ENCODE peak calls at places on chromosome 11, in four cellular contexts. S is kidney, P is BE2C, M is DND-41. B is an unnamed sample.

GRCh38 chr11:84686726-84687125 is 940.4 kb downstream of the DLG2 start:
- DNase-seq in S (no peak), P (no peak), M (no peak), B (no peak)

GRCh38 chr11:48064306-48064705 is 83.9 kb downstream of the PTPRJ start:
- DNase-seq in S (no peak), P (no peak), M (no peak), B (no peak)

GRCh38 chr11:17486666-17487065 is 10.0 kb upstream of the ABCC8 start:
- DNase-seq in S (no peak), P (no peak), M (no peak), B (no peak)

GRCh38 chr11:120612363-120613263 is 101.1 kb downstream of the GRIK4 start:
- DNase-seq in S (no peak), P (no peak), M (no peak), B (no peak)

GRCh38 chr11:8566613-8567210 is 27.3 kb downstream of the STK33 start:
- DNase-seq in S (no peak), P (no peak), M (no peak), B (no peak)

GRCh38 chr11:106568632-106569031 is 449.6 kb downstream of the GUCY1A2 start:
- DNase-seq in S (no peak), P (no peak), M (no peak), B (no peak)

GRCh38 chr11:43736502-43737193 is 56.1 kb downstream of the HSD17B12 start:
- DNase-seq in S (no peak), P (no peak), M (no peak), B (no peak)

GRCh38 chr11:96113100-96113710 is 189.3 kb upstream of the MTMR2 start:
- DNase-seq in S (no peak), P (no peak), M (no peak), B (no peak)

GRCh38 chr11:62547691-62548281 is 1.2 kb upstream of the AHNAK start:
- DNase-seq in S (no peak), P (no peak), M (no peak), B (no peak)

GRCh38 chr11:119427279-119427678 is 4.3 kb upstream of the THY1 start:
- DNase-seq in S (no peak), P (no peak), M (no peak), B (no peak)

GRCh38 chr11:18012314-18012905 is 437 bp downstream of the SERGEF start:
- DNase-seq in S (no peak), P (no peak), M (no peak), B (peak; percentile 7)

GRCh38 chr11:66325140-66325754 is 8.4 kb upstream of the CD248 start:
- DNase-seq in S (peak; percentile 68), P (no peak), M (peak; percentile 71), B (no peak)

GRCh38 chr11:68256331-68256741 is 15.4 kb downstream of the C11orf24 start:
- DNase-seq in S (no peak), P (no peak), M (no peak), B (no peak)

GRCh38 chr11:18312663-18313420 is 9.1 kb downstream of the HPS5 start:
- DNase-seq in S (no peak), P (no peak), M (no peak), B (no peak)

GRCh38 chr11:109735139-109735538 is 313.1 kb downstream of the C11orf87 start:
- DNase-seq in S (no peak), P (no peak), M (no peak), B (no peak)

GRCh38 chr11:71338806-71339177 is 86.4 kb upstream of the SHANK2 start:
- DNase-seq in S (no peak), P (no peak), M (no peak), B (no peak)

GRCh38 chr11:19466314-19466713 is 225.6 kb upstream of the E2F8 start:
- DNase-seq in S (no peak), P (no peak), M (no peak), B (no peak)

GRCh38 chr11:12182650-12183511 is 72.5 kb downstream of the MICAL2 start:
- DNase-seq in S (peak; percentile 81), P (no peak), M (no peak), B (no peak)

GRCh38 chr11:134626032-134626431 is 214.0 kb upstream of the B3GAT1 start:
- DNase-seq in S (peak; percentile 5), P (no peak), M (no peak), B (no peak)
- H3K9me3 ChIP-seq in S (no peaks in the 10 kb centered on the region), P (no peaks in the 10 kb centered on the region), M (no peaks in the 10 kb centered on the region), B (no peaks in the 10 kb centered on the region)

GRCh38 chr11:112584674-112585073 is 324.0 kb upstream of the PLET1 start:
- DNase-seq in S (no peak), P (peak; percentile 31), M (peak; percentile 17), B (no peak)
- H3K9me3 ChIP-seq in S (no peaks in the 10 kb centered on the region), P (no peaks in the 10 kb centered on the region), M (no peaks in the 10 kb centered on the region), B (no peaks in the 10 kb centered on the region)

GRCh38 chr11:2652362-2652761 is 47.4 kb downstream of the KCNQ1OT1 start:
- DNase-seq in S (peak; percentile 29), P (no peak), M (no peak), B (no peak)

GRCh38 chr11:2652857-2653643 is 46.7 kb downstream of the KCNQ1OT1 start:
- DNase-seq in S (no peak), P (no peak), M (no peak), B (no peak)

GRCh38 chr11:2655320-2655719 is 44.5 kb downstream of the KCNQ1OT1 start:
- DNase-seq in S (no peak), P (no peak), M (no peak), B (no peak)

GRCh38 chr11:2655834-2656622 is 43.8 kb downstream of the KCNQ1OT1 start:
- DNase-seq in S (peak; percentile 45), P (no peak), M (no peak), B (no peak)

DNA sequence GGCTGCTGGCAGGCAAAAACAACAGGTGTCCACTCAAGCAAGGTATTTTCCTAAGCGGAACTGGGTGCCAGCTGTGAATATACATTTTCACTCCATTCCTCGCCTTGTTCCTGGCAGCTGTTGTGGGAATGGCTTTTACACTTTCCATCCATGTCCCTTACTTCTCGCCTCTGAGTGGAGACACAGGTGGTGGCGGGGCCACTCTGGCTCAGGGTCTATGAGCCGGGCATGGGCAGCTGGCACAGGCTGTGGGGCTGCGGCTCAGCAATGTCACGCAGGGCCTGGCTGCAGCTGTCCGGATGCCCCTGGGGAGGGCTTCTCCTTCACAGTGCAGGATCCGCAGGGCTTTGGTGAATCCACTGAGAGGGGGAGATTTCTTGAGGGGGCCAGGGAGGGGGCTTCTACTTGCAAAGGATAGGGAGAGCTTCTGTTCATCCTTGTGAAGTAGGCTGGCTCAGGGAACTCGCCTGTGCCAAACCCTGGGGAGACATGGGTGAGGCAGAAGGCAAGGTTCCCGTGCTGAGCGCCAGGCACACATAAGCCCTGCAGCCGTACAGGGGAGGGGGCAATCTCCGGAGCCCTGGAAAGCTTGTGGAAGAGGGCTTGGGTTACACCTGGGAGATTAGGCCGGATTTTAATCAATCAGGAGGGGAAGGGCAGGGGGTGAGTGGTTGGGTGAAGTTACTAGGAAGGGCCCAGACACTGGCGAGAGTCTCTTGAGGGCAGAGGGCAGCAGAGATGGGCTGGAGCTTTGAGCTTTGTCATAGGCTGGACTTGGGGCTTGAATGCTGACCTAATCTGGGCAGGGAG is 45.7 kb downstream of the KCNQ1OT1 start:
- DNase-seq in S (peak; percentile 48), P (no peak), M (no peak), B (no peak)
- H3K9me3 ChIP-seq in S (peaks cover 63% of the 10 kb centered on the region), P (no peaks in the 10 kb centered on the region), M (peaks cover 16% of the 10 kb centered on the region), B (peaks cover 17% of the 10 kb centered on the region)

GRCh38 chr11:116849491-116849890 is 12.1 kb upstream of the APOA1 start:
- DNase-seq in S (no peak), P (no peak), M (peak; percentile 39), B (no peak)

GRCh38 chr11:116844722-116845121 is 7.3 kb upstream of the APOA1 start:
- DNase-seq in S (no peak), P (no peak), M (no peak), B (no peak)

GRCh38 chr11:116849060-116849459 is 11.6 kb upstream of the APOA1 start:
- DNase-seq in S (no peak), P (no peak), M (no peak), B (no peak)

GRCh38 chr11:116843661-116844060 is 6.2 kb upstream of the APOA1 start:
- DNase-seq in S (no peak), P (no peak), M (no peak), B (no peak)

DNA sequence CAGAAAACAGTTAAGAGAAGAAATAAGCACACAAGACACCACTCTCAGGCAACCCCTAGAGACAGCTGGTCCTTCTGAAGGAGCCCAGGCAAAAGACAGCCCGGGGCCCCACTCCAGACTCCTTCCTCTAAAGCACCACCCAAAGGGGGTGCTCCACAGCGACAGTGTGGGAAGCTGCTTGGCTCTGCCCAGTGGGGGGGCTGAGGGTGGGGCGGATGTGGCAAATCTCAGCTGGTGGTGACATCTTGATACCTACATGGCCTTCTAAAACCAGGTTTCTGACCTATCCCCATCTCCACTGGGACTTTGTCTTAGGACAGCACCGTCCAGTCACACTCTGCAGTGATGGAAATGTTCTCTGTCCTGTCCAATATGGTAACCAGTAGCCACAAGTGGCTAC is 10.2 kb upstream of the APOA1 start:
- DNase-seq in S (no peak), P (no peak), M (no peak), B (no peak)
- H3K9me3 ChIP-seq in S (no peaks in the 10 kb centered on the region), P (no peaks in the 10 kb centered on the region), M (no peaks in the 10 kb centered on the region), B (no peaks in the 10 kb centered on the region)

DNA sequence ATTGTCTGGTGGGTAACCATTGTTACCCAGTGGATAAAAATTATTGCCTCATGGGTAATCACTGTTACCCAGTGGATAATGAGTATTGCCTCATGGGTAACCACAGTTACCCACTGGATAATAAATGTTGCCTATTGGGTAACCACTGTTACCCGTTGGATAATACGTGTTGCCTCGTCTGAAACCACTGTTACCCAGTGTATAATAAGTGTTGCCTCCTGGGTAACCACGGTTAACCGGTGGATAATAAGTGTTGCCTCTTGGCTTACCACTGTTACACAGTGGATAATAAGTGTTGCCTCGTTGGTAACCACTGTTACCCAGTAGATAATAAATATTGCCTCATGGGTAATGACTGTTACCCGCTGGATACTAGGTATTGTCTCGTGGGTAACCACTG is 20.9 kb upstream of the NXPE4 start:
- DNase-seq in S (no peak), P (no peak), M (no peak), B (no peak)
- H3K9me3 ChIP-seq in S (peaks cover 6% of the 10 kb centered on the region), P (peaks cover 2% of the 10 kb centered on the region), M (peaks cover 64% of the 10 kb centered on the region), B (no peaks in the 10 kb centered on the region)

GRCh38 chr11:91731051-91731450 is 493.6 kb upstream of the FAT3 start:
- DNase-seq in S (no peak), P (no peak), M (no peak), B (no peak)
- H3K9me3 ChIP-seq in S (no peaks in the 10 kb centered on the region), P (no peaks in the 10 kb centered on the region), M (no peaks in the 10 kb centered on the region), B (no peaks in the 10 kb centered on the region)